ENCODE peak calls at places on chromosome 3, in five cellular contexts. One of them, this sample, is unnamed.

GRCh38 chr3:119240101-119240581 is 537 bp downstream of the B4GALT4 start:
- DNase-seq in adrenal gland: peak
- DNase-seq in stomach: no peak
- DNase-seq in right lobe of liver: peak
- DNase-seq in NB4: no peak
- DNase-seq in this sample: no peak

GRCh38 chr3:119311191-119311925 is 17.2 kb downstream of the ARHGAP31 start:
- DNase-seq in adrenal gland: no peak
- DNase-seq in stomach: no peak
- DNase-seq in right lobe of liver: no peak
- DNase-seq in NB4: peak
- DNase-seq in this sample: no peak

GRCh38 chr3:86239956-86240355 is 751.0 kb downstream of the VGLL3 start:
- DNase-seq in adrenal gland: no peak
- DNase-seq in stomach: no peak
- DNase-seq in right lobe of liver: no peak
- DNase-seq in NB4: no peak
- DNase-seq in this sample: no peak

GRCh38 chr3:160129459-160130061 is 95.7 kb upstream of the C3orf80 start:
- DNase-seq in adrenal gland: peak
- DNase-seq in stomach: no peak
- DNase-seq in right lobe of liver: no peak
- DNase-seq in NB4: peak
- DNase-seq in this sample: no peak

GRCh38 chr3:186002884-186003472 is 65.2 kb upstream of the TRA2B start:
- DNase-seq in adrenal gland: no peak
- DNase-seq in stomach: no peak
- DNase-seq in right lobe of liver: no peak
- DNase-seq in NB4: peak
- DNase-seq in this sample: no peak

GRCh38 chr3:73419179-73419803 is 205.4 kb downstream of the PDZRN3 start:
- DNase-seq in adrenal gland: peak
- DNase-seq in stomach: no peak
- DNase-seq in right lobe of liver: no peak
- DNase-seq in NB4: no peak
- DNase-seq in this sample: no peak

GRCh38 chr3:102532901-102533300 is 98.1 kb downstream of the ZPLD1 start:
- DNase-seq in adrenal gland: no peak
- DNase-seq in stomach: no peak
- DNase-seq in right lobe of liver: no peak
- DNase-seq in NB4: peak
- DNase-seq in this sample: no peak

GRCh38 chr3:42214565-42215283 is 51.3 kb downstream of the CCK start:
- DNase-seq in adrenal gland: no peak
- DNase-seq in stomach: no peak
- DNase-seq in right lobe of liver: no peak
- DNase-seq in NB4: no peak
- DNase-seq in this sample: no peak

GRCh38 chr3:136630911-136631310 is 121.3 kb downstream of the STAG1 start:
- DNase-seq in adrenal gland: no peak
- DNase-seq in stomach: no peak
- DNase-seq in right lobe of liver: no peak
- DNase-seq in NB4: no peak
- DNase-seq in this sample: no peak

GRCh38 chr3:9401986-9402385 is 4.6 kb downstream of the SETD5 start:
- DNase-seq in adrenal gland: no peak
- DNase-seq in stomach: no peak
- DNase-seq in right lobe of liver: no peak
- DNase-seq in NB4: no peak
- DNase-seq in this sample: no peak

GRCh38 chr3:171896341-171896740 is 53.2 kb downstream of the TMEM212 start:
- DNase-seq in adrenal gland: no peak
- DNase-seq in stomach: no peak
- DNase-seq in right lobe of liver: no peak
- DNase-seq in NB4: no peak
- DNase-seq in this sample: no peak
- H3K4me3 ChIP-seq in adrenal gland: no peak
- H3K4me3 ChIP-seq in stomach: no peak
- H3K4me3 ChIP-seq in right lobe of liver: no peak
- H3K4me3 ChIP-seq in NB4: no peak
- H3K4me3 ChIP-seq in this sample: no peak

GRCh38 chr3:43769097-43769470 is 78.3 kb downstream of the ABHD5 start:
- DNase-seq in adrenal gland: no peak
- DNase-seq in stomach: no peak
- DNase-seq in right lobe of liver: no peak
- DNase-seq in NB4: no peak
- DNase-seq in this sample: no peak

GRCh38 chr3:43765417-43766030 is 74.8 kb downstream of the ABHD5 start:
- DNase-seq in adrenal gland: no peak
- DNase-seq in stomach: no peak
- DNase-seq in right lobe of liver: no peak
- DNase-seq in NB4: no peak
- DNase-seq in this sample: no peak

GRCh38 chr3:43768594-43768993 is 77.9 kb downstream of the ABHD5 start:
- DNase-seq in adrenal gland: peak
- DNase-seq in stomach: no peak
- DNase-seq in right lobe of liver: no peak
- DNase-seq in NB4: no peak
- DNase-seq in this sample: no peak

GRCh38 chr3:43764471-43764870 is 73.7 kb downstream of the ABHD5 start:
- DNase-seq in adrenal gland: no peak
- DNase-seq in stomach: no peak
- DNase-seq in right lobe of liver: no peak
- DNase-seq in NB4: no peak
- DNase-seq in this sample: no peak

DNA sequence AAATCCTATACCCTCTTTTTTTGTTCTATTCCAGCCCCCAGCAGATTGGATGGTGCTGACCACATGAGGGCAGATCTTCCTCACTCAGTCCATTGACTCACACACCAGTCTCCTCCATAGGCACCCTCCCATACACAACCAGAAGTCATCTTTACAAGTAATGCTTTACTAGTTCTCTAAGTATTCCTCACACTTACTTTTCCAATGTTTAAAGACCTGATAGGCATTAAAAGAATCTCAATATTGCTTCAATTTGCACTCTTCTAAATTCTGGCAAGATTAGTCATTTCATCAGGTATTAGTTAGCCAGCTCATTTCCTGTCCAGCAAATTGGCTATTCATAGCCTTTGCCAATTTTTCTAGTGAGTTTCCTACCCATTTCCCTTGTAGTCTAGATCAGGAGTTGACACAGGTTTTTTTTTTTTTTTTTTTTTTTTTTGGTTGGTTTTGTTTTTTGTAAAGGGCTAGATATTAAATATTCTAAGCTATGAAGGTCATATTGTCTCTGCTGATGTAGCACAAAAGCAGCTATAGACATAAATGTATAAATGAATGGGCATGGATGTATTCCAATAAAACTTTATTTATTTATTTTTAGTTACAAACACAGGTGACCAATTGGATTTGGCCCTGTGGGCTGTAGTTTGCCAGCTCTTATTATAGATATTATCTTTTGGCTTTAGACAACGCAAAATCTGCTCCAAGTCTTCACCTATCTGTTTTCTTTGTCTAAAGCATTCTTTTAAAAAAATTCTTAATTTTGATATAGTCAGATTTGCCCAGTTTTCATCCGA is 76.1 kb downstream of the ABHD5 start:
- DNase-seq in adrenal gland: no peak
- DNase-seq in stomach: no peak
- DNase-seq in right lobe of liver: no peak
- DNase-seq in NB4: no peak
- DNase-seq in this sample: no peak
- TF ChIP-seq CTCF in adrenal gland: no peak
- TF ChIP-seq CTCF in stomach: no peak
- TF ChIP-seq CTCF in right lobe of liver: no peak
- TF ChIP-seq CTCF in NB4: no peak
- TF ChIP-seq CTCF in this sample: no peak

GRCh38 chr3:141402476-141403171 is 34.3 kb downstream of the ZBTB38 start:
- DNase-seq in adrenal gland: peak
- DNase-seq in stomach: peak
- DNase-seq in right lobe of liver: peak
- DNase-seq in NB4: peak
- DNase-seq in this sample: peak
- TF ChIP-seq POLR2A in adrenal gland: peak
- TF ChIP-seq POLR2A in stomach: no peak
- TF ChIP-seq POLR2A in right lobe of liver: peak
- TF ChIP-seq POLR2A in NB4: no peak
- TF ChIP-seq POLR2A in this sample: no peak

GRCh38 chr3:194941360-194941955 is 255.8 kb downstream of the FAM43A start:
- DNase-seq in adrenal gland: no peak
- DNase-seq in stomach: no peak
- DNase-seq in right lobe of liver: no peak
- DNase-seq in NB4: no peak
- DNase-seq in this sample: no peak
- H3K4me3 ChIP-seq in adrenal gland: no peak
- H3K4me3 ChIP-seq in stomach: no peak
- H3K4me3 ChIP-seq in right lobe of liver: no peak
- H3K4me3 ChIP-seq in NB4: no peak
- H3K4me3 ChIP-seq in this sample: no peak

DNA sequence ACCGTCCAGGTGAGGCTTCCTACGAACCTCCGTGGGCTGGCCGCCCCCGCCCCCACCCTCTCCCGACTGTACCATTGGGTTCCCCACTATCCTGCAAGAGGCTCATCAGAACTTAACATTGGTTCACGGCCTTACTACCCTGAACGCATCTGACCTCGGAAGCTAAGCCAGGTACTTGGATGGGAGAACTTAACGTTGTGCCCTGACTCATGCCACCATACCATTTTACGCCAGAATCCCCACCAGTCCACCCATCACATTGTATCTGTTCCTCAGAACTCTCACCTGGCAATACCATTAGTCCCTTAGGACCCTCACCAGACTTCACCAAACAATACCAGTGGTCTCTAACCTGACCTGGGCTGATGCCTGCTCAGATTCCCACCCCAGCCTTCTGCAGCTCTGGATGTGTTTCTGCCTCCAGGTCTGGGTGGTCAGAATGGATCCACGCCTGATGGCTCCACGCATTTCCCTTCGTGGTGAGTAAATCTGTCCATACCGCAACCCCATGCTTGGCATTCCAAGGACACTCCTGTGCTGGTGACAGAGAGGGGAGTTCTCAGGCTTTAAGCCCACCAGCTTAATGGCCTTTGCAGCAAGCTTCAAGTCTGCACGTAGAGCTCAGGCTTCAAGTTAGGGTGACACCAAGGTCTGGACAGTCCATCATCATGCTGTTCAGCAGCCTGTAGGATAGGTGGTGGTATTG is 562 bp downstream of the TCTA start:
- DNase-seq in adrenal gland: no peak
- DNase-seq in stomach: no peak
- DNase-seq in right lobe of liver: no peak
- DNase-seq in NB4: no peak
- DNase-seq in this sample: peak
- TF ChIP-seq CTCF in adrenal gland: no peak
- TF ChIP-seq CTCF in stomach: no peak
- TF ChIP-seq CTCF in right lobe of liver: no peak
- TF ChIP-seq CTCF in NB4: no peak
- TF ChIP-seq CTCF in this sample: no peak

GRCh38 chr3:58305882-58306661 is at the start of the genes HTD2 and RPP14:
- DNase-seq in adrenal gland: peak
- DNase-seq in stomach: peak
- DNase-seq in right lobe of liver: peak
- DNase-seq in NB4: peak
- DNase-seq in this sample: peak
- TF ChIP-seq POLR2A in adrenal gland: peak
- TF ChIP-seq POLR2A in stomach: peak
- TF ChIP-seq POLR2A in right lobe of liver: peak
- TF ChIP-seq POLR2A in NB4: peak
- TF ChIP-seq POLR2A in this sample: no peak

GRCh38 chr3:152127058-152127457 is 141.7 kb upstream of the MBNL1 start:
- DNase-seq in adrenal gland: no peak
- DNase-seq in stomach: no peak
- DNase-seq in right lobe of liver: no peak
- DNase-seq in NB4: peak
- DNase-seq in this sample: no peak
- H3K4me3 ChIP-seq in adrenal gland: no peak
- H3K4me3 ChIP-seq in stomach: no peak
- H3K4me3 ChIP-seq in right lobe of liver: no peak
- H3K4me3 ChIP-seq in NB4: no peak
- H3K4me3 ChIP-seq in this sample: no peak

GRCh38 chr3:182133752-182134151 is 422.0 kb downstream of the SOX2 start:
- DNase-seq in adrenal gland: no peak
- DNase-seq in stomach: no peak
- DNase-seq in right lobe of liver: no peak
- DNase-seq in NB4: no peak
- DNase-seq in this sample: no peak
- TF ChIP-seq CTCF in adrenal gland: no peak
- TF ChIP-seq CTCF in stomach: no peak
- TF ChIP-seq CTCF in right lobe of liver: no peak
- TF ChIP-seq CTCF in NB4: no peak
- TF ChIP-seq CTCF in this sample: no peak